ENCODE peak calls at places on chromosomes 16 and 17, in nine cellular contexts. C is psoas muscle; J is stimulated activated naive CD4-positive, alpha-beta T cell; P is Caco-2; W is progenitor cell of endocrine pancreas; G is K562; N is stimulated activated CD8-positive, alpha-beta memory T cell treated with anti-CD3 and anti-CD28 coated beads, Interleukin-4, amount 100 ng/mL, for 24 hours; K is NCI-H69; M is lung microvascular endothelial cell. I is an unnamed sample.

GRCh38 chr16:57537596-57538234 is 1.3 kb upstream of the CCDC102A start:
- DNase-seq in J (no peak), W (no peak), K (peak), M (no peak), N (no peak), P (no peak), G (no peak), C (no peak), I (peak)

GRCh38 chr16:68800257-68800875 is 43.0 kb upstream of the TANGO6 start:
- DNase-seq in M (peak), C (no peak), P (peak), N (peak), G (peak), W (peak), K (peak), J (no peak), I (peak)

GRCh38 chr17:81976332-81977210 is 858 bp upstream of the ASPSCR1 start:
- DNase-seq in J (peak), W (no peak), N (no peak), P (peak), C (peak), K (peak), G (peak), M (peak), I (no peak)

GRCh38 chr17:15884731-15885130 is 60.2 kb upstream of the ADORA2B start:
- DNase-seq in P (no peak), J (no peak), N (no peak), C (no peak), M (no peak), K (no peak), W (no peak), G (no peak), I (no peak)

GRCh38 chr17:81429353-81429774 is 34.1 kb downstream of the BAHCC1 start:
- DNase-seq in W (no peak), K (peak), P (no peak), J (no peak), N (no peak), M (peak), G (no peak), C (peak), I (no peak)

GRCh38 chr17:5249615-5250014 is 15.0 kb upstream of the SCIMP start:
- DNase-seq in J (peak), N (peak), K (peak), M (peak), P (peak), C (no peak), W (peak), G (peak), I (peak)

GRCh38 chr17:15409721-15410247 is 57.6 kb downstream of the CDRT4 start:
- DNase-seq in C (no peak), J (no peak), W (no peak), K (no peak), N (no peak), P (no peak), M (no peak), G (no peak), I (no peak)

GRCh38 chr16:66225696-66226095 is 140.8 kb upstream of the CDH5 start:
- DNase-seq in G (no peak), M (no peak), J (no peak), C (no peak), P (peak), N (no peak), W (no peak), K (no peak), I (no peak)

GRCh38 chr16:46871587-46871986 is 12.6 kb upstream of the GPT2 start:
- DNase-seq in G (no peak), C (no peak), K (no peak), J (no peak), P (no peak), M (no peak), W (no peak), N (no peak), I (no peak)

GRCh38 chr17:76085731-76086366 is 6.9 kb downstream of the ZACN start:
- DNase-seq in P (no peak), J (no peak), M (no peak), K (no peak), W (no peak), N (no peak), C (no peak), G (no peak), I (no peak)

GRCh38 chr16:86718118-86718517 is 139.8 kb downstream of the FOXL1 start:
- DNase-seq in G (no peak), J (no peak), N (no peak), K (no peak), W (no peak), C (no peak), M (peak), P (no peak), I (no peak)

GRCh38 chr17:7213895-7214299 is 5.7 kb downstream of the DLG4 start:
- DNase-seq in G (peak), K (peak), J (peak), N (no peak), C (peak), W (peak), P (peak), M (peak), I (no peak)

GRCh38 chr17:39668141-39668924 is at the start of gene PNMT:
- DNase-seq in J (peak), G (peak), C (peak), N (peak), K (peak), W (peak), M (peak), P (peak), I (peak)

GRCh38 chr17:57379237-57380054 is 123.1 kb downstream of the MSI2 start:
- DNase-seq in K (no peak), C (no peak), M (no peak), N (no peak), W (no peak), P (no peak), J (no peak), G (peak), I (no peak)

GRCh38 chr16:66524601-66525164 is 25.2 kb downstream of the TK2 start:
- DNase-seq in J (no peak), P (no peak), C (no peak), K (no peak), W (no peak), G (peak), N (no peak), M (no peak), I (peak)

GRCh38 chr16:707062-707538 is 1.5 kb upstream of the FBXL16 start:
- DNase-seq in J (no peak), N (no peak), K (peak), P (no peak), W (no peak), M (no peak), G (no peak), C (no peak), I (no peak)

GRCh38 chr17:9465216-9465921 is 110.3 kb downstream of the STX8 start:
- DNase-seq in C (no peak), M (peak), P (no peak), K (no peak), W (no peak), N (no peak), J (no peak), G (no peak), I (no peak)

GRCh38 chr17:64213995-64214507 is 49.0 kb downstream of the TEX2 start:
- DNase-seq in K (peak), W (no peak), P (no peak), J (no peak), N (no peak), M (no peak), G (peak), C (no peak), I (no peak)

I was measured in stimulated activated naive B cell treated with anti-CD40 and anti-IgM and Interleukin-4, amounts not matched to agents 10 μg/mL and 1 μg/mL and 100 μg/mL, for 72 hours.